ENCODE peak calls at places on chromosome 1, in six cellular contexts. P is psoas muscle, E is left ventricle myocardium inferior, K is PC-9, Z is tibial artery, Y is SK-N-SH. L is an unnamed sample.
A peak's percentile ranks its signal among the peaks of the same experiment; 100 is the strongest.

GRCh38 chr1:100360790-100361232 is 8.5 kb downstream of the CDC14A start:
- DNase-seq in P (peak; percentile 62), E (peak; percentile 53), K (no peak), Z (peak; percentile 40), Y (no peak), L (no peak)

GRCh38 chr1:243343970-243344749 is 88.3 kb downstream of the SDCCAG8 start:
- DNase-seq in P (no peak), E (no peak), K (no peak), Z (no peak), Y (peak; percentile 59), L (peak; percentile 45)

GRCh38 chr1:44924835-44925464 is 61.4 kb downstream of the EIF2B3 start:
- DNase-seq in P (no peak), E (no peak), K (peak; percentile 8), Z (no peak), Y (no peak), L (no peak)

GRCh38 chr1:98693385-98693784 is 31.9 kb downstream of the SNX7 start:
- DNase-seq in P (no peak), E (no peak), K (no peak), Z (no peak), Y (no peak), L (no peak)

GRCh38 chr1:7893529-7894180 is 40.8 kb upstream of the UTS2 start:
- DNase-seq in P (no peak), E (no peak), K (no peak), Z (peak; percentile 77), Y (no peak), L (no peak)

GRCh38 chr1:153032677-153033308 is 1.8 kb downstream of the SPRR1B start:
- DNase-seq in P (no peak), E (no peak), K (peak; percentile 71), Z (no peak), Y (peak; percentile 5), L (no peak)

GRCh38 chr1:101587749-101588148 is 350.9 kb downstream of the S1PR1 start:
- DNase-seq in P (peak; percentile 58), E (peak; percentile 51), K (no peak), Z (no peak), Y (no peak), L (no peak)

GRCh38 chr1:205301842-205302588 is 19.5 kb downstream of the NUAK2 start:
- DNase-seq in P (no peak), E (no peak), K (no peak), Z (no peak), Y (no peak), L (peak; percentile 53)

GRCh38 chr1:30044745-30045144 is 678.6 kb downstream of the MATN1 start:
- DNase-seq in P (no peak), E (no peak), K (no peak), Z (no peak), Y (no peak), L (no peak)

GRCh38 chr1:156097499-156098178 is 15.4 kb upstream of the MEX3A start:
- DNase-seq in P (no peak), E (no peak), K (no peak), Z (no peak), Y (no peak), L (no peak)

GRCh38 chr1:200888349-200888838 is 6.3 kb upstream of the INAVA start:
- DNase-seq in P (no peak), E (no peak), K (no peak), Z (no peak), Y (no peak), L (no peak)

GRCh38 chr1:162991444-162991843 is 77.7 kb upstream of the RGS4 start:
- DNase-seq in P (no peak), E (no peak), K (no peak), Z (no peak), Y (no peak), L (no peak)

GRCh38 chr1:62428351-62428750 is 8.5 kb upstream of the USP1 start:
- DNase-seq in P (no peak), E (no peak), K (no peak), Z (no peak), Y (no peak), L (no peak)

GRCh38 chr1:2465371-2466269 is 10.5 kb upstream of the PLCH2 start:
- DNase-seq in P (no peak), E (no peak), K (no peak), Z (no peak), Y (no peak), L (no peak)

GRCh38 chr1:151624783-151625182 is 12.9 kb downstream of the SNX27 start:
- DNase-seq in P (no peak), E (no peak), K (no peak), Z (no peak), Y (no peak), L (no peak)

GRCh38 chr1:183022202-183023145 is 746 bp upstream of the LAMC1 start:
- DNase-seq in P (peak; percentile 93), E (peak; percentile 82), K (peak; percentile 56), Z (peak; percentile 92), Y (peak; percentile 37), L (peak; percentile 74)

GRCh38 chr1:49136738-49137251 is 360.1 kb upstream of the BEND5 start:
- DNase-seq in P (no peak), E (no peak), K (no peak), Z (no peak), Y (no peak), L (no peak)

GRCh38 chr1:174883361-174883760 is 116.4 kb upstream of the CACYBP start:
- DNase-seq in P (no peak), E (no peak), K (peak; percentile 12), Z (no peak), Y (no peak), L (peak; percentile 35)

GRCh38 chr1:51791888-51792287 is 86.6 kb downstream of the NRDC start:
- DNase-seq in P (no peak), E (no peak), K (no peak), Z (no peak), Y (no peak), L (no peak)

GRCh38 chr1:220878223-220879081 is 791 bp upstream of the HLX start:
- DNase-seq in P (no peak), E (peak; percentile 41), K (no peak), Z (no peak), Y (no peak), L (no peak)

GRCh38 chr1:181089777-181090505 is 1.4 kb downstream of the IER5 start:
- DNase-seq in P (peak; percentile 93), E (peak; percentile 72), K (peak; percentile 59), Z (peak; percentile 68), Y (peak; percentile 80), L (peak; percentile 66)

GRCh38 chr1:159141584-159142518 is 29.6 kb upstream of the CADM3 start:
- DNase-seq in P (no peak), E (no peak), K (no peak), Z (no peak), Y (peak; percentile 72), L (no peak)

GRCh38 chr1:197181982-197182381 is 35.5 kb upstream of the ASPM start:
- DNase-seq in P (no peak), E (no peak), K (no peak), Z (no peak), Y (no peak), L (no peak)

GRCh38 chr1:234556245-234556943 is 53.6 kb downstream of the IRF2BP2 start:
- DNase-seq in P (no peak), E (no peak), K (no peak), Z (no peak), Y (no peak), L (no peak)

GRCh38 chr1:57232500-57232899 is 191.4 kb downstream of the DAB1 start:
- DNase-seq in P (no peak), E (no peak), K (no peak), Z (no peak), Y (no peak), L (peak; percentile 26)

GRCh38 chr1:188761226-188761625 is 1716.4 kb downstream of the BRINP3 start:
- DNase-seq in P (no peak), E (no peak), K (no peak), Z (no peak), Y (no peak), L (no peak)

GRCh38 chr1:46021046-46021822 is 111.2 kb downstream of the PIK3R3 start:
- DNase-seq in P (no peak), E (no peak), K (no peak), Z (no peak), Y (no peak), L (no peak)

GRCh38 chr1:2253036-2253796 is 25.1 kb downstream of the SKI start:
- DNase-seq in P (no peak), E (no peak), K (no peak), Z (no peak), Y (no peak), L (no peak)

GRCh38 chr1:159790237-159790917 is 9.6 kb downstream of the DUSP23 start:
- DNase-seq in P (no peak), E (no peak), K (no peak), Z (no peak), Y (peak; percentile 52), L (peak; percentile 51)

GRCh38 chr1:42937141-42937696 is 21.4 kb downstream of the SLC2A1 start:
- DNase-seq in P (no peak), E (no peak), K (peak; percentile 63), Z (peak; percentile 14), Y (no peak), L (no peak)

GRCh38 chr1:42937836-42938595 is 20.7 kb downstream of the SLC2A1 start:
- DNase-seq in P (no peak), E (no peak), K (no peak), Z (peak; percentile 5), Y (no peak), L (no peak)

GRCh38 chr1:42938596-42939184 is 20.0 kb downstream of the SLC2A1 start:
- DNase-seq in P (peak; percentile 34), E (no peak), K (no peak), Z (no peak), Y (no peak), L (no peak)

GRCh38 chr1:42940851-42941639 is 17.6 kb downstream of the SLC2A1 start:
- DNase-seq in P (peak; percentile 42), E (no peak), K (peak; percentile 97), Z (peak; percentile 53), Y (no peak), L (peak; percentile 83)

GRCh38 chr1:42939216-42939615 is 19.5 kb downstream of the SLC2A1 start:
- DNase-seq in P (peak; percentile 16), E (no peak), K (no peak), Z (no peak), Y (no peak), L (peak; percentile 82)
- H3K4me1 ChIP-seq in P (peaks cover 30% of the 10 kb centered on the region), E (peaks cover 86% of the 10 kb centered on the region), K (peaks cover 98% of the 10 kb centered on the region), Z (no peaks in the 10 kb centered on the region), Y (peaks cover 57% of the 10 kb centered on the region), L (peaks cover 100% of the 10 kb centered on the region)

GRCh38 chr1:206590025-206590834 is 22.0 kb downstream of the EIF2D start:
- DNase-seq in P (no peak), E (no peak), K (peak; percentile 44), Z (no peak), Y (no peak), L (no peak)
- TF ChIP-seq CTCF in P (peak; percentile 14), E (no peak), K (no peak), Z (peak; percentile 10), Y (peak; percentile 49), L (no peak)

GRCh38 chr1:22616571-22616970 is 19.9 kb upstream of the C1QA start:
- DNase-seq in P (peak; percentile 35), E (no peak), K (no peak), Z (no peak), Y (no peak), L (no peak)
- H3K27me3 ChIP-seq in P (peaks cover 3% of the 10 kb centered on the region), E (peaks cover 100% of the 10 kb centered on the region), K (peaks cover 84% of the 10 kb centered on the region), Z (no peaks in the 10 kb centered on the region), Y (peaks cover 19% of the 10 kb centered on the region), L (no peaks in the 10 kb centered on the region)

GRCh38 chr1:19468397-19468956 is 16.9 kb downstream of the CAPZB start:
- DNase-seq in P (no peak), E (no peak), K (peak; percentile 48), Z (no peak), Y (no peak), L (peak; percentile 36)
- H3K4me1 ChIP-seq in P (peaks cover 54% of the 10 kb centered on the region), E (peaks cover 94% of the 10 kb centered on the region), K (peaks cover 16% of the 10 kb centered on the region), Z (no peaks in the 10 kb centered on the region), Y (peaks cover 13% of the 10 kb centered on the region), L (peaks cover 26% of the 10 kb centered on the region)

GRCh38 chr1:237953238-237953637 is 62.5 kb upstream of the ZP4 start:
- DNase-seq in P (no peak), E (no peak), K (no peak), Z (no peak), Y (no peak), L (no peak)
- TF ChIP-seq CTCF in P (no peak), E (no peak), K (no peak), Z (no peak), Y (peak; percentile 16), L (no peak)

L was measured in Caco-2.